ENCODE peak calls at places on chromosomes 2 and 18, in six cellular contexts. G is HepG2, Q is K562, H is suprapubic skin, M is ovary, N is sigmoid colon. C is an unnamed sample.
A peak's percentile ranks its signal among the peaks of the same experiment; 100 is the strongest.

GRCh38 chr2:11417946-11418585 is 47.9 kb downstream of the E2F6 start:
- DNase-seq in N (no peak), H (no peak), Q (peak; percentile 54), G (peak; percentile 70), M (no peak), C (no peak)

GRCh38 chr2:237299897-237300296 is 114.1 kb downstream of the COL6A3 start:
- DNase-seq in N (no peak), M (no peak), Q (no peak), G (no peak), H (no peak), C (no peak)

GRCh38 chr2:2333076-2333475 is 2.0 kb upstream of the MYT1L start:
- DNase-seq in G (no peak), N (no peak), Q (no peak), M (no peak), H (no peak), C (no peak)

GRCh38 chr2:195486987-195487644 is 169.9 kb upstream of the SLC39A10 start:
- DNase-seq in H (no peak), M (no peak), Q (peak; percentile 89), N (no peak), G (no peak), C (no peak)

GRCh38 chr2:127199223-127199622 is 20.9 kb downstream of the CYP27C1 start:
- DNase-seq in H (no peak), M (no peak), N (peak; percentile 61), Q (no peak), G (no peak), C (no peak)

GRCh38 chr2:80256396-80257167 is 48.0 kb downstream of the LRRTM1 start:
- DNase-seq in G (peak; percentile 21), H (no peak), Q (peak; percentile 59), M (no peak), N (no peak), C (no peak)

GRCh38 chr18:75408554-75409506 is 18.7 kb downstream of the SMIM21 start:
- DNase-seq in M (no peak), Q (peak; percentile 2), H (no peak), N (no peak), G (peak; percentile 32), C (no peak)

GRCh38 chr2:196917802-196918201 is 8.7 kb downstream of the PGAP1 start:
- DNase-seq in Q (no peak), G (no peak), N (no peak), M (no peak), H (no peak), C (no peak)

GRCh38 chr18:3395466-3395865 is 54.5 kb upstream of the TGIF1 start:
- DNase-seq in N (no peak), G (no peak), M (no peak), H (no peak), Q (no peak), C (no peak)

GRCh38 chr2:138723588-138723987 is 56.6 kb downstream of the NXPH2 start:
- DNase-seq in N (no peak), G (no peak), Q (no peak), H (no peak), M (no peak), C (no peak)

GRCh38 chr2:41821167-41821566 is 226.7 kb upstream of the PKDCC start:
- DNase-seq in Q (no peak), G (no peak), N (no peak), H (no peak), M (no peak), C (no peak)

GRCh38 chr2:28427741-28428412 is 35.2 kb downstream of the FOSL2 start:
- DNase-seq in N (no peak), H (no peak), Q (no peak), G (no peak), M (no peak), C (no peak)

GRCh38 chr2:221705478-221705877 is 133.4 kb upstream of the EPHA4 start:
- DNase-seq in M (peak; percentile 10), N (peak; percentile 76), G (no peak), Q (no peak), H (no peak), C (no peak)

GRCh38 chr2:76564734-76565133 is 854.0 kb upstream of the GCFC2 start:
- DNase-seq in G (no peak), N (no peak), M (no peak), H (no peak), Q (no peak), C (no peak)

GRCh38 chr2:219119422-219120043 is 41.1 kb downstream of the NHEJ1 start:
- DNase-seq in G (peak; percentile 62), Q (peak; percentile 75), M (peak; percentile 32), H (no peak), N (no peak), C (peak; percentile 79)

GRCh38 chr18:39149211-39149806 is 1583.7 kb upstream of the CELF4 start:
- DNase-seq in H (no peak), G (no peak), M (no peak), N (no peak), Q (no peak), C (no peak)

GRCh38 chr18:27377251-27377650 is 192.1 kb upstream of the CHST9 start:
- DNase-seq in M (no peak), G (no peak), N (no peak), Q (no peak), H (no peak), C (no peak)

GRCh38 chr2:171208648-171209047 is 48.0 kb upstream of the TLK1 start:
- DNase-seq in M (no peak), Q (no peak), G (no peak), N (no peak), H (no peak), C (no peak)

GRCh38 chr2:237488295-237488694 is 1.2 kb downstream of the MLPH start:
- DNase-seq in G (no peak), M (no peak), H (peak; percentile 54), N (no peak), Q (no peak), C (peak; percentile 66)

GRCh38 chr2:120298173-120298835 is 45.7 kb downstream of the RALB start:
- DNase-seq in N (no peak), H (no peak), M (no peak), G (no peak), Q (peak; percentile 68), C (no peak)

GRCh38 chr18:5463390-5463789 is 80.4 kb downstream of the EPB41L3 start:
- DNase-seq in Q (no peak), H (peak; percentile 80), M (no peak), N (peak; percentile 95), G (no peak), C (no peak)

GRCh38 chr2:217289153-217289908 is 429.5 kb upstream of the TNP1 start:
- DNase-seq in Q (peak; percentile 6), N (no peak), H (no peak), G (no peak), M (no peak), C (no peak)

DNA sequence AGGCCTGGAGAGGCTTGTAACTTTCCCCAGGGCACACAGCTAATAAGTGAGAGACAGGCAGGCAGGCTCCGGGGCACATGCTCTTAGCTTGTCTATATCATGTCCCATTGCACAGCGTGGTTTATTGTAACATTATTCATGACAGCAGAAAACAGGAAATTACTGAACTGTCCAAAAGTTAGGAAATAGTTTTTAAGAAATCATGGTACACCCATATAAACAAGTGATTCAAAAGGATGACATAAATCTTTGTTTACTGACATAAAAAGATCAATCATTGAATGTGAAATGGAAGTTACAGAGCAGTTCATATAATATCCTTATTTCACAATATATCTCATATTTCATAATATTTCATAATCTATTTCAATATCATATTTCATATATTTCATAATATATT is 34.3 kb upstream of the TXNDC2 start:
- DNase-seq in Q (no peak), M (no peak), G (no peak), N (no peak), H (no peak), C (no peak)
- TF ChIP-seq EP300 in Q (no peak), M (no peak), G (no peak), N (no peak), H (no peak), C (no peak)

GRCh38 chr2:143948710-143949109 is 571.2 kb downstream of the ZEB2 start:
- DNase-seq in M (no peak), H (no peak), N (no peak), Q (no peak), G (no peak), C (no peak)
- H3K4me3 ChIP-seq in M (no peak overlapping the region), H (peak overlapping the region; percentile 2), N (no peak overlapping the region), Q (no peak overlapping the region), G (no peak overlapping the region), C (no peak overlapping the region)

DNA sequence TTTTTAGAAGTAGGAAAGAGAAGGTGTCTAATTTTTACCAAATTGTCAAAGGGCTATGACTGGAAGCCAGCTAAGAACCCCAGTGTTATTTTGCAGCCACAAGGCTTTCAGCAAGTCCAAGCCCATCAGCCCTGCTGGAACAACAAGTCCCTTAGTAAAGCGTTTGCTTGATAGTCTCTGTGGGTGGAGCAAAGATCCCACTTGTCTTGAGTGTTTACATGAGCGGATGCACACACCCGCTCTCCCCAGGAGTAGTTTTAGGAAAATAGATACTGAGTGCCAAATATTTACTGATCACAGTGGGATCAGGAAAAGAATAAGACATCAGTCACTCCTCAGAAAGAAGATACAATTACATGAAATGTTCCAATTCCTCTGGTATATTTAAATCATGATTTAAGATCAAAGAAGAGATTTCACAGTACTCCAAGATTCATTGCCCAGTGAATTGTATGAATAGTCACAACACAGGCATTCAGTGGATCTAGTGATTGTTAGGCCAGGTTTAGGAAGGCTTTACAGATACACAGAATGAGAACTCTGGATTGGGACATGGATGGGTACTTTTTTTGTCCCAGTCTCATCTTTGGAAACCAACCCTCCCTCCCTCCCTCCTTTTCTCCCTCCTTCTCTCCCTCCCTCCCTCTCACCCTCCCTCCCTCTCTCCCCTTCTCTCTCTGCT is 514.9 kb downstream of the PTPRM start:
- DNase-seq in N (no peak), G (no peak), H (no peak), Q (no peak), M (no peak), C (no peak)
- H3K36me3 ChIP-seq in N (peaks cover 20% of the 10 kb centered on the region), G (peaks cover 14% of the 10 kb centered on the region), H (no peaks in the 10 kb centered on the region), Q (no peaks in the 10 kb centered on the region), M (no peaks in the 10 kb centered on the region), C (no peaks in the 10 kb centered on the region)

GRCh38 chr2:117523842-117524241 is 290.6 kb upstream of the DDX18 start:
- DNase-seq in M (no peak), N (no peak), G (no peak), H (no peak), Q (no peak), C (no peak)
- TF ChIP-seq EP300 in M (no peak), N (no peak), G (no peak), H (no peak), Q (no peak), C (no peak)

GRCh38 chr2:125471963-125472362 is 1184.0 kb upstream of the GYPC start:
- DNase-seq in N (no peak), M (no peak), G (peak; percentile 16), Q (peak; percentile 0), H (no peak), C (no peak)
- H3K4me3 ChIP-seq in N (no peak overlapping the region), M (no peak overlapping the region), G (no peak overlapping the region), Q (no peak overlapping the region), H (no peak overlapping the region), C (no peak overlapping the region)

GRCh38 chr2:96864343-96865091 is 5.4 kb downstream of the SEMA4C start:
- DNase-seq in H (peak; percentile 62), Q (no peak), M (no peak), G (no peak), N (peak; percentile 64), C (peak; percentile 85)
- H3K36me3 ChIP-seq in H (peaks cover 66% of the 10 kb centered on the region), Q (peaks cover 82% of the 10 kb centered on the region), M (no peaks in the 10 kb centered on the region), G (peaks cover 66% of the 10 kb centered on the region), N (peaks cover 76% of the 10 kb centered on the region), C (peaks cover 70% of the 10 kb centered on the region)